ENCODE peak calls at places on chromosome 13, in four cellular contexts. One of them, this sample, is unnamed.

GRCh38 chr13:51549593-51549992 is 34.7 kb upstream of the WDFY2 start:
- DNase-seq in heart left ventricle: no peak
- DNase-seq in heart right ventricle: no peak
- DNase-seq in fibroblast of lung: peak; percentile 41
- DNase-seq in this sample: no peak

GRCh38 chr13:100542546-100543156 is 45.9 kb downstream of the GGACT start:
- DNase-seq in heart right ventricle: no peak
- DNase-seq in heart left ventricle: no peak
- DNase-seq in fibroblast of lung: peak; percentile 29
- DNase-seq in this sample: peak; percentile 42

GRCh38 chr13:109900723-109901122 is 114.3 kb upstream of the IRS2 start:
- DNase-seq in heart right ventricle: no peak
- DNase-seq in fibroblast of lung: no peak
- DNase-seq in heart left ventricle: no peak
- DNase-seq in this sample: no peak

GRCh38 chr13:83377486-83377885 is 504.8 kb downstream of the SLITRK1 start:
- DNase-seq in heart left ventricle: no peak
- DNase-seq in fibroblast of lung: no peak
- DNase-seq in heart right ventricle: no peak
- DNase-seq in this sample: no peak

GRCh38 chr13:112067871-112068305 is 939 bp downstream of the SOX1 start:
- DNase-seq in heart right ventricle: no peak
- DNase-seq in fibroblast of lung: peak; percentile 14
- DNase-seq in heart left ventricle: no peak
- DNase-seq in this sample: no peak

GRCh38 chr13:30346159-30346788 is 38.9 kb upstream of the KATNAL1 start:
- DNase-seq in fibroblast of lung: no peak
- DNase-seq in heart right ventricle: no peak
- DNase-seq in heart left ventricle: no peak
- DNase-seq in this sample: no peak

GRCh38 chr13:48727252-48728011 is 73.7 kb downstream of the CYSLTR2 start:
- DNase-seq in heart right ventricle: peak; percentile 51
- DNase-seq in heart left ventricle: peak; percentile 66
- DNase-seq in fibroblast of lung: no peak
- DNase-seq in this sample: no peak

GRCh38 chr13:19862511-19863313 is 737 bp downstream of the ZMYM5 start:
- DNase-seq in heart right ventricle: peak; percentile 29
- DNase-seq in fibroblast of lung: peak; percentile 22
- DNase-seq in heart left ventricle: peak; percentile 38
- DNase-seq in this sample: peak; percentile 3

GRCh38 chr13:48715977-48716376 is 62.2 kb downstream of the CYSLTR2 start:
- DNase-seq in heart right ventricle: no peak
- DNase-seq in heart left ventricle: no peak
- DNase-seq in fibroblast of lung: no peak
- DNase-seq in this sample: no peak

GRCh38 chr13:36345438-36346221 is 564 bp downstream of the SPART start:
- DNase-seq in heart left ventricle: peak; percentile 77
- DNase-seq in fibroblast of lung: peak; percentile 87
- DNase-seq in heart right ventricle: peak; percentile 30
- DNase-seq in this sample: peak; percentile 78

GRCh38 chr13:110280996-110281688 is 25.8 kb downstream of the COL4A1 start:
- DNase-seq in heart right ventricle: no peak
- DNase-seq in heart left ventricle: no peak
- DNase-seq in fibroblast of lung: no peak
- DNase-seq in this sample: no peak

GRCh38 chr13:50284540-50284939 is 269.3 kb downstream of the KCNRG start:
- DNase-seq in heart right ventricle: no peak
- DNase-seq in fibroblast of lung: no peak
- DNase-seq in heart left ventricle: no peak
- DNase-seq in this sample: no peak

GRCh38 chr13:65965496-65965895 is 1264.6 kb downstream of the PCDH9 start:
- DNase-seq in heart left ventricle: no peak
- DNase-seq in fibroblast of lung: peak; percentile 23
- DNase-seq in heart right ventricle: no peak
- DNase-seq in this sample: peak; percentile 58

GRCh38 chr13:36447501-36447900 is 15.2 kb downstream of the CCNA1 start:
- DNase-seq in heart right ventricle: no peak
- DNase-seq in fibroblast of lung: peak; percentile 37
- DNase-seq in heart left ventricle: no peak
- DNase-seq in this sample: no peak

GRCh38 chr13:46160474-46161066 is 21.4 kb downstream of the LCP1 start:
- DNase-seq in heart left ventricle: no peak
- DNase-seq in fibroblast of lung: peak; percentile 40
- DNase-seq in heart right ventricle: no peak
- DNase-seq in this sample: peak; percentile 39

GRCh38 chr13:43196171-43196611 is 172.8 kb downstream of the DNAJC15 start:
- DNase-seq in heart right ventricle: peak; percentile 16
- DNase-seq in fibroblast of lung: no peak
- DNase-seq in heart left ventricle: peak; percentile 60
- DNase-seq in this sample: no peak

GRCh38 chr13:29319451-29319850 is 276.0 kb downstream of the SLC7A1 start:
- DNase-seq in heart right ventricle: no peak
- DNase-seq in heart left ventricle: no peak
- DNase-seq in fibroblast of lung: no peak
- DNase-seq in this sample: no peak

GRCh38 chr13:43122706-43123268 is 99.4 kb downstream of the DNAJC15 start:
- DNase-seq in fibroblast of lung: no peak
- DNase-seq in heart left ventricle: no peak
- DNase-seq in heart right ventricle: no peak
- DNase-seq in this sample: no peak

GRCh38 chr13:102597029-102598015 is 536 bp downstream of the TPP2 start:
- DNase-seq in heart left ventricle: peak; percentile 20
- DNase-seq in heart right ventricle: no peak
- DNase-seq in fibroblast of lung: peak; percentile 60
- DNase-seq in this sample: peak; percentile 15

GRCh38 chr13:43307221-43307920 is 284.0 kb downstream of the DNAJC15 start:
- DNase-seq in heart right ventricle: no peak
- DNase-seq in fibroblast of lung: no peak
- DNase-seq in heart left ventricle: no peak
- DNase-seq in this sample: no peak

GRCh38 chr13:51520524-51520923 is 63.7 kb upstream of the WDFY2 start:
- DNase-seq in heart left ventricle: no peak
- DNase-seq in fibroblast of lung: peak; percentile 71
- DNase-seq in heart right ventricle: no peak
- DNase-seq in this sample: peak; percentile 47

GRCh38 chr13:30396434-30397075 is 25.7 kb upstream of the UBE2L5 start:
- DNase-seq in heart left ventricle: no peak
- DNase-seq in heart right ventricle: no peak
- DNase-seq in fibroblast of lung: peak; percentile 50
- DNase-seq in this sample: peak; percentile 25

DNA sequence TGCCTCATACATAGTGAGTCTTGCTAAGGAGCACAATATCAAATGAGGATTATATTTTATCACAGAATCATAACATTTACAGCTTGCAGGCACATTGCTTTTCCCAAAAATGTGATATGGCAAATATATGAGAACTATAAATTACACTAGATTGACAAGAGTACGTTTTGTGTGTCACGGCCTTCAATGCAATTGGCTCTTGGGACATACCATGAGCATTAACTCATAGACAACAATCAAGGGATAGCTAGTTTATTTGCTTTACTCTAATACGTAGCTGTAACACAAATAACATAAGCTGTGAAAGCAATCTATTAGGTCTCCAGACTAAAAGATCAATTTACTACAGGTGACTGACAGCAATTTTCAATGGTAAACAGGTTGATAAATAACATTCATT is 17.8 kb downstream of the LHFPL6 start:
- DNase-seq in fibroblast of lung: no peak
- DNase-seq in heart left ventricle: no peak
- DNase-seq in heart right ventricle: no peak
- DNase-seq in this sample: no peak
- TF ChIP-seq CTCF in fibroblast of lung: no peak
- TF ChIP-seq CTCF in heart left ventricle: no peak
- TF ChIP-seq CTCF in heart right ventricle: no peak
- TF ChIP-seq CTCF in this sample: no peak

GRCh38 chr13:72259528-72259927 is 392.5 kb upstream of the DACH1 start:
- DNase-seq in fibroblast of lung: no peak
- DNase-seq in heart left ventricle: no peak
- DNase-seq in heart right ventricle: no peak
- DNase-seq in this sample: no peak

GRCh38 chr13:72261732-72262131 is 394.7 kb upstream of the DACH1 start:
- DNase-seq in heart right ventricle: no peak
- DNase-seq in heart left ventricle: no peak
- DNase-seq in fibroblast of lung: no peak
- DNase-seq in this sample: no peak

GRCh38 chr13:72253754-72254153 is 386.8 kb upstream of the DACH1 start:
- DNase-seq in heart left ventricle: no peak
- DNase-seq in heart right ventricle: no peak
- DNase-seq in fibroblast of lung: no peak
- DNase-seq in this sample: no peak

GRCh38 chr13:72258340-72258981 is 391.5 kb upstream of the DACH1 start:
- DNase-seq in heart left ventricle: no peak
- DNase-seq in fibroblast of lung: peak; percentile 6
- DNase-seq in heart right ventricle: no peak
- DNase-seq in this sample: no peak

DNA sequence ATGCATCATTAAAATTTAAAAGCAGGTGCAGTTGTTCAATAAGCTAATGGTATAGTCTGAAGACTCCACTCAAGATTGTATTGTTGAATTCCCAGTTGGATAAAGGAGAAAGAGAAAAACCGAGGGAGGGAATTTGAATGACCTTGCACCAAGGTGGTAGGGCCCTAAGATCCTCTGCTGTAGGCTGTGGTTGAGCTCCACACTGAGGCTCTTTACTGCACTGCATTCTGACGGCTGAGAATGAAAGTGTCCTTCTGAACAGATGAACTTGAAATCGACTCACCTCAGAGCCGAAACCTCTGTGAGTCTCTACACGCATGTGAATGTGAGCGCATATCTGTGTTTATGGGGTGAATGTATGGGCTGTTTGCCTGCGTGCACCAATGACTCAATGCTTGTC is 388.9 kb upstream of the DACH1 start:
- DNase-seq in fibroblast of lung: peak; percentile 56
- DNase-seq in heart right ventricle: no peak
- DNase-seq in heart left ventricle: no peak
- DNase-seq in this sample: peak; percentile 3
- TF ChIP-seq CTCF in fibroblast of lung: peak; percentile 49
- TF ChIP-seq CTCF in heart right ventricle: no peak
- TF ChIP-seq CTCF in heart left ventricle: peak; percentile 24
- TF ChIP-seq CTCF in this sample: peak; percentile 44

GRCh38 chr13:26458196-26458734 is 99.2 kb upstream of the WASF3 start:
- DNase-seq in heart left ventricle: no peak
- DNase-seq in heart right ventricle: no peak
- DNase-seq in fibroblast of lung: no peak
- DNase-seq in this sample: no peak

GRCh38 chr13:26457212-26457611 is 100.3 kb upstream of the WASF3 start:
- DNase-seq in heart left ventricle: no peak
- DNase-seq in heart right ventricle: no peak
- DNase-seq in fibroblast of lung: no peak
- DNase-seq in this sample: peak; percentile 86

GRCh38 chr13:26456578-26457119 is 100.8 kb upstream of the WASF3 start:
- DNase-seq in heart right ventricle: no peak
- DNase-seq in fibroblast of lung: no peak
- DNase-seq in heart left ventricle: no peak
- DNase-seq in this sample: no peak

GRCh38 chr13:26460652-26461051 is 96.8 kb upstream of the WASF3 start:
- DNase-seq in fibroblast of lung: no peak
- DNase-seq in heart right ventricle: peak; percentile 79
- DNase-seq in heart left ventricle: peak; percentile 90
- DNase-seq in this sample: no peak

DNA sequence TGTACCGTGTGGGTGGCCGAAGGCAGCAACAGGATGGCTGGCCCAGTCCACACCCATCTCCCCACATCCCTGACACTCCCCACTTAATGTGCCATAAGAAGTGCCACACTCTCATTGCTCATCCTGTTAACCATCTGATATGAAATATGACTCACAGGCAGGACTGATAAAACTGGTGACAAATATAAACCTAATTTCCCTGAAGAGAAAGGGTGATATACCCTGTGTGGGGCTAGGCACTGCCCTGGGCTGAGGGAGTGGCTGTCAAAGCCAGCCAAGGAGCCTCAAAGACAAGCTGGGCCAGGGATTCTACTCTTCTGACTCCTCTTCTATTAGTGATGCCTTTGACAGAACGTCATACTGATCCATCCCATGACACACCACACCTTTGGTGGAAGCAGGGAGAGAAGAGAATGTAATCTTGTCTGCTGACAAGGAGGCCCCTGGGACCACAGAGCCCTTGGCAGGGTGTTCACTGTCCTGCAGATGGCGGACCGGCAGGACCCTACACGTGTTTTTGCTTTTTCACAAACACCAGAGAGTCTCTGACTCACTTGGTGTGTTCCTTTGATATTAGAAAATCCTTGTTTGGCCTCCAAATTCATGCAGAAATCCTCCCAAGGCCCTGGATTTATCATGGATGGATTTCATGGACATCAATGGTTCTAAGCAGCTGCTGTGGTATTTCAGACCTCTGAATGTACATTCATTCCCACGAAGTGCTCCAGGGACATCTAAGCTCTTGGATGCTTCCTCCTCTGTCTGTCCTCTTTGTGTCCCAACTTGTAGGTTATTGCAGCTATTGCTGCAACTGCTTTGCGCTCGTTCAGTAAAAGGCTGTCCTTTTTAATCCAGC is 98.0 kb upstream of the WASF3 start:
- DNase-seq in heart left ventricle: peak; percentile 39
- DNase-seq in heart right ventricle: peak; percentile 67
- DNase-seq in fibroblast of lung: no peak
- DNase-seq in this sample: peak; percentile 29
- TF ChIP-seq CTCF in heart left ventricle: no peak
- TF ChIP-seq CTCF in heart right ventricle: no peak
- TF ChIP-seq CTCF in fibroblast of lung: no peak
- TF ChIP-seq CTCF in this sample: no peak

DNA sequence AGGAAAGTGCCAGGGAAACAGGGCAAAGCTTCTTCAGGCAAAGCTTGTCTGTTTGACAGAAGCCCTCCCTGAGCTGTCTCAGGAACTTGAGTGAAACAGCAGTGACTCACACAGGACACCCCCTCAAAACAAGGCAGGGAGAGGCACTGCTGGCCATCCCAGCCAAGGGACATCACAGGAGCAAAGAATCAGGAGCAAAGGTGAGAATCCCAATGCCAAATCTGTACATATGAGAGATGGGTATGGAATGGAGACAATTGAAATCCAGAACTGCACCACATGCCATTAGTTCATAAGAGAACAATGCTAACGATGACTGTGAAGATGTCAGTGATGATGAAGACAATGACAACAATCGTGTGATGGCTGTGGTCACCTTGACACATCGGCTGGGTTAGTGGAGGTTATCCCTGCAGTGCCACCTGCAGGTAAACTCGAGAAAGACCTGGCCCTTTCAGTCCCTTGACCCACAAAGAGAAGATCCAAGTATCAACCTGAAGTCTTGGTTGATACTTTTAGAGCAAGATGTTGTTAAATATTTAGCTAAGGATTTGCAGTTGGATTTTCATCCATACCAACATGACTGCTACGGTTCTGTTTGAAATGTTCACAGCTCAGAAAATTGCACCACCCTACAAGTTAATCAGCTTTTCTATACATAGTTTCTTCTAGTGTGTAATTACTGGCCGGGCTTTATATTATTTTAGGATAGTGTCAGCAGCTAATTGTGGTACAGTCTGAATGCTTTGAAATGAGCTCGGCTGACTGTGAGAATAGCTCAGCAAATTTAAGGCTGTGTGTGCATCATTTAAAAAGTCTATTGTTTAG is 42.0 kb upstream of the IPO5 start:
- DNase-seq in fibroblast of lung: peak; percentile 40
- DNase-seq in heart left ventricle: no peak
- DNase-seq in heart right ventricle: no peak
- DNase-seq in this sample: peak; percentile 22
- TF ChIP-seq CTCF in fibroblast of lung: no peak
- TF ChIP-seq CTCF in heart left ventricle: peak; percentile 34
- TF ChIP-seq CTCF in heart right ventricle: no peak
- TF ChIP-seq CTCF in this sample: peak; percentile 80

GRCh38 chr13:32639502-32640105 is 53.4 kb downstream of the PDS5B start:
- DNase-seq in heart left ventricle: peak; percentile 43
- DNase-seq in fibroblast of lung: peak; percentile 64
- DNase-seq in heart right ventricle: no peak
- DNase-seq in this sample: peak; percentile 52
- TF ChIP-seq CTCF in heart left ventricle: peak; percentile 87
- TF ChIP-seq CTCF in fibroblast of lung: peak; percentile 82
- TF ChIP-seq CTCF in heart right ventricle: peak; percentile 60
- TF ChIP-seq CTCF in this sample: peak; percentile 88

This sample was measured in HFFc6.